ENCODE peak calls at places on chromosomes 13 and 19, in six cellular contexts. H is mammary epithelial cell, I is body of pancreas, B is Caco-2, R is brain microvascular endothelial cell, X is endodermal cell. Z is an unnamed sample. For H3K27me3, the result is how much of the 10 kb centered on the place peaks cover.

GRCh38 chr13:51764184-51765141 is 39.5 kb downstream of the DHRS12 start:
- DNase-seq in H (no peak), I (peak), B (no peak), R (peak), X (no peak), Z (no peak)

GRCh38 chr13:32309312-32309711 is 5.9 kb downstream of the ZAR1L start:
- DNase-seq in H (no peak), I (no peak), B (no peak), R (no peak), X (no peak), Z (no peak)

GRCh38 chr13:114062754-114063153 is 69.7 kb downstream of the RASA3 start:
- DNase-seq in H (no peak), I (no peak), B (no peak), R (no peak), X (no peak), Z (no peak)

GRCh38 chr13:97367016-97367415 is 67.0 kb upstream of the RAP2A start:
- DNase-seq in H (no peak), I (no peak), B (no peak), R (peak), X (no peak), Z (no peak)

GRCh38 chr13:109938255-109938936 is 152.0 kb upstream of the IRS2 start:
- DNase-seq in H (peak), I (no peak), B (no peak), R (peak), X (no peak), Z (no peak)

GRCh38 chr19:3479177-3479818 is 1.0 kb downstream of the SMIM24 start:
- DNase-seq in H (no peak), I (no peak), B (no peak), R (no peak), X (peak), Z (no peak)

GRCh38 chr13:51562011-51562671 is 22.1 kb upstream of the WDFY2 start:
- DNase-seq in H (no peak), I (no peak), B (no peak), R (no peak), X (no peak), Z (no peak)

GRCh38 chr13:51158365-51158764 is 47.3 kb upstream of the C13orf42 start:
- DNase-seq in H (no peak), I (no peak), B (peak), R (no peak), X (peak), Z (no peak)

GRCh38 chr19:16197188-16197621 is 506 bp upstream of the AP1M1 start:
- DNase-seq in H (peak), I (no peak), B (no peak), R (peak), X (no peak), Z (no peak)

GRCh38 chr19:44548736-44549135 is 19.3 kb upstream of the CEACAM20 start:
- DNase-seq in H (peak), I (no peak), B (no peak), R (peak), X (no peak), Z (no peak)

GRCh38 chr13:107258599-107259187 is 690.8 kb upstream of the ARGLU1 start:
- DNase-seq in H (peak), I (no peak), B (no peak), R (no peak), X (no peak), Z (no peak)

GRCh38 chr13:31053098-31053497 is 108.6 kb downstream of the HSPH1 start:
- DNase-seq in H (peak), I (no peak), B (no peak), R (peak), X (peak), Z (no peak)

GRCh38 chr19:29576043-29576442 is 30.0 kb upstream of the POP4 start:
- DNase-seq in H (peak), I (no peak), B (no peak), R (no peak), X (no peak), Z (no peak)

GRCh38 chr19:543912-544608 is at the start of gene GZMM:
- DNase-seq in H (no peak), I (no peak), B (no peak), R (no peak), X (peak), Z (no peak)

GRCh38 chr19:19138110-19138981 is at the start of gene TMEM161A:
- DNase-seq in H (peak), I (peak), B (peak), R (peak), X (peak), Z (peak)
- TF ChIP-seq CTCF in H (no peak), I (no peak), B (no peak), R (no peak), X (no peak), Z (no peak)

DNA sequence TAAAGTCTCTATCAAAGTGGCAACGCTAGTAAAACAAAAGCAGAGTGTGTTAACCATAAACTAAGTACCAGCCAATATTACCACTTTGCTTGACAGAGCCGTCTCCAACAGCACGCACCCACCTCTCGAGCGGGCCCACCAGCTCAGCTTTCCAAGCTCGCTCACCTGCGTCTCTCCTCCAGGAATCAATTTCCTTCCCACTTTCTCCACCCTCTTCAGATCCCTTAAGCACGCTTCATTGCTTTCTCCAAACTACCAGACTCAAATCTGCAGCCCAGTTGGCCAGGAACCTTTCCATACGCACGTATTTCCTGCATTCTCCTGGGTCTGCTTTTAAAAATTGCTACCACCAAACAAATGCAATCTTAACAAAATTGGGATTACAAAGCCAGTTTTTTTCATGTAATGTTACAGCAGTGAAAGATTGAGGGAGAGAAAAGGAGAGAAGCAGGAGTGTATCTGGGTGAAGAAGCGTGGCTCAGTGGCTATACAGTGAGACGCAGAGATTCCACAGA is 1.5 kb downstream of the ENOX1 start:
- DNase-seq in H (no peak), I (no peak), B (no peak), R (no peak), X (no peak), Z (no peak)
- H3K27me3 ChIP-seq in H (under half), I (under half), B (under half), R (under half), X (half or more), Z (under half)

DNA sequence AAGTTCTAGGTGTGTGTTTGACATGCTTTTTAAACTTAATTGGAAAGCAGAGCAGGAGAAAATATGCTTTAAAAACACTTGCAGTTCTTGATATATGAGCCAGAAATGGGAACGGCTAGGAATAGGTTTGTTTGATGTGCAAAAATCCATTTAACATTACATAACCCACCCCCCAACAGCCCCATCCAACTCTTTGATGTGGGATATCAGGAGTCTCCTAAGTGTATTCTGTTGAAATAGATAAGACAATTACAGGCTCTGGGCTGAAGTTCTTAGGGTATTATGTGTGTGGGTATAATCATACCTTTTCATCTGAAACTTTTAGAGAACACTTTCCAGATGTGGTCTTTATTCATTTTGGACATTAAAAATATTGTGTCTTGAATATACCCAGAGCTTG is 240.4 kb upstream of the CSNK1A1L start:
- DNase-seq in H (no peak), I (no peak), B (no peak), R (no peak), X (no peak), Z (no peak)
- H3K4me3 ChIP-seq in H (no peak), I (no peak), B (no peak), R (no peak), X (no peak), Z (no peak)

GRCh38 chr19:41371541-41371940 is 4.8 kb upstream of the TMEM91 start:
- DNase-seq in H (no peak), I (no peak), B (no peak), R (no peak), X (no peak), Z (no peak)

GRCh38 chr19:41373993-41374392 is 2.3 kb upstream of the TMEM91 start:
- DNase-seq in H (peak), I (peak), B (no peak), R (peak), X (no peak), Z (peak)

GRCh38 chr19:41377977-41378707 is 1.8 kb downstream of the TMEM91 start:
- DNase-seq in H (no peak), I (no peak), B (no peak), R (no peak), X (peak), Z (no peak)

GRCh38 chr19:41376241-41376997 is at the start of gene TMEM91:
- DNase-seq in H (peak), I (peak), B (no peak), R (peak), X (peak), Z (peak)

DNA sequence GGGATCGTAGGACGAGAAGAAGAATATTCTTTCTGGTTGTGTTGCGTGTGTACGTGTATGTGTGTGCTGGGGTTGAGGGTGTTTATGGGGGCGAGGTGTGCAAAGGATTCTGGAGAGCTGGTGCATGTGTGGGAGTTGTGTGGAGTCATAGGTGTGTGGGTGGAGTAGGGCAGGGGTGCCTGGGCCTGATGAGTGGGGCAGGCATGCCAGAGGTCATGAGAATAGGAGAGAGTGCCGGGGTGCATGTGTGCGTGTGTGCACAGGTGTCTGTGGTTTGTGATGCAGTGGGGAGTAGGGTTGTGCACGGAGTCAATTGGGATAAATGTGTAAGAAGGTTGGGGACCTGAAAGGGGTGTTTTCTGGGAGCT is 649 bp downstream of the TMEM91 start:
- DNase-seq in H (no peak), I (peak), B (no peak), R (no peak), X (no peak), Z (no peak)
- TF ChIP-seq CTCF in H (no peak), I (no peak), B (no peak), R (no peak), X (no peak), Z (no peak)

Z was measured in prostate gland.